ENCODE peak calls at places on chromosomes 4 and X, in six cellular contexts. U is GM12878, Y is H1, Z is HCT116, M is HepG2, K is K562. A is an unnamed sample.

GRCh38 chr4:138507527-138507926 is 265.4 kb upstream of the SLC7A11 start:
- DNase-seq in U (no peak), M (no peak), Y (no peak), Z (no peak), K (no peak), A (no peak)

GRCh38 chr4:113069212-113069892 is 19.9 kb downstream of the ANK2 start:
- DNase-seq in Y (no peak), Z (no peak), U (no peak), M (peak), K (no peak), A (no peak)

GRCh38 chrX:40471965-40472648 is 108.7 kb upstream of the ATP6AP2 start:
- DNase-seq in M (peak), Z (no peak), Y (peak), K (peak), U (peak), A (peak)

GRCh38 chrX:129961180-129962083 is 21.0 kb upstream of the BCORL1 start:
- DNase-seq in U (peak), K (peak), Y (peak), Z (peak), M (peak), A (peak)

GRCh38 chr4:88799900-88800299 is 102.3 kb upstream of the NAP1L5 start:
- DNase-seq in Y (no peak), U (no peak), M (no peak), K (no peak), Z (no peak), A (no peak)

GRCh38 chr4:48340276-48340904 is 939 bp upstream of the SLAIN2 start:
- DNase-seq in Y (no peak), M (no peak), K (peak), Z (no peak), U (no peak), A (no peak)

GRCh38 chrX:130184857-130185256 is 13.1 kb downstream of the RAB33A start:
- DNase-seq in Y (no peak), Z (no peak), U (no peak), K (no peak), M (no peak), A (no peak)

GRCh38 chr4:163344147-163345050 is 707 bp downstream of the NPY5R start:
- DNase-seq in K (no peak), M (no peak), Z (no peak), Y (no peak), U (no peak), A (peak)

GRCh38 chr4:51885371-51885770 is 42.4 kb downstream of the DCUN1D4 start:
- DNase-seq in M (peak), Z (peak), K (peak), Y (no peak), U (no peak), A (no peak)

GRCh38 chrX:140815868-140816267 is 106.3 kb downstream of the LINC00632 start:
- DNase-seq in Y (no peak), M (no peak), K (no peak), Z (no peak), U (no peak), A (no peak)

GRCh38 chr4:85302756-85303155 is 172.2 kb upstream of the ARHGAP24 start:
- DNase-seq in M (no peak), U (no peak), Y (no peak), K (no peak), Z (no peak), A (no peak)

GRCh38 chrX:43743100-43743822 is 87.2 kb downstream of the MAOA start:
- DNase-seq in Y (no peak), Z (no peak), U (no peak), M (no peak), K (no peak), A (no peak)

GRCh38 chr4:82043081-82043808 is 330.5 kb downstream of the HNRNPD start:
- DNase-seq in Z (no peak), U (no peak), K (peak), Y (peak), M (peak), A (peak)

GRCh38 chr4:158535130-158535614 is 13.5 kb downstream of the RXFP1 start:
- DNase-seq in Y (no peak), M (no peak), Z (peak), K (no peak), U (no peak), A (no peak)

GRCh38 chr4:1244081-1244977 is 4.6 kb downstream of the CTBP1 start:
- DNase-seq in K (peak), U (no peak), Y (peak), M (no peak), Z (no peak), A (no peak)

GRCh38 chr4:2791518-2792395 is 1.1 kb upstream of the SH3BP2 start:
- DNase-seq in M (no peak), Z (no peak), K (no peak), Y (no peak), U (no peak), A (no peak)

GRCh38 chrX:46165411-46165810 is 379.8 kb downstream of the ZNF674 start:
- DNase-seq in Y (no peak), U (no peak), M (no peak), K (no peak), Z (no peak), A (no peak)

GRCh38 chr4:105093975-105094374 is 52.7 kb upstream of the TET2 start:
- DNase-seq in Y (no peak), K (no peak), M (no peak), Z (no peak), U (no peak), A (no peak)

GRCh38 chrX:68936608-68937007 is 107.8 kb downstream of the EFNB1 start:
- DNase-seq in U (no peak), Z (no peak), M (no peak), K (no peak), Y (no peak), A (no peak)

GRCh38 chr4:141713771-141714445 is 77.5 kb downstream of the IL15 start:
- DNase-seq in Z (peak), Y (no peak), U (no peak), K (no peak), M (no peak), A (no peak)

GRCh38 chr4:141705747-141706377 is 69.5 kb downstream of the IL15 start:
- DNase-seq in Y (no peak), Z (no peak), U (no peak), K (no peak), M (no peak), A (no peak)

GRCh38 chr4:141706445-141706844 is 70.1 kb downstream of the IL15 start:
- DNase-seq in K (no peak), Y (no peak), M (no peak), U (no peak), Z (no peak), A (no peak)

GRCh38 chr4:141713185-141713584 is 76.8 kb downstream of the IL15 start:
- DNase-seq in Z (no peak), K (no peak), M (no peak), U (no peak), Y (no peak), A (no peak)

GRCh38 chr4:141711211-141711610 is 74.8 kb downstream of the IL15 start:
- DNase-seq in M (no peak), U (no peak), Y (no peak), K (no peak), Z (no peak), A (no peak)
- TF ChIP-seq ATF3 in M (no peak), U (no peak), Y (no peak), K (no peak), Z (no peak), A (no peak)

GRCh38 chrX:108699368-108699767 is 37.0 kb downstream of the IRS4 start:
- DNase-seq in U (peak), Z (peak), K (no peak), M (peak), Y (no peak), A (no peak)
- TF ChIP-seq ATF3 in U (no peak), Z (no peak), K (no peak), M (no peak), Y (no peak), A (no peak)

DNA sequence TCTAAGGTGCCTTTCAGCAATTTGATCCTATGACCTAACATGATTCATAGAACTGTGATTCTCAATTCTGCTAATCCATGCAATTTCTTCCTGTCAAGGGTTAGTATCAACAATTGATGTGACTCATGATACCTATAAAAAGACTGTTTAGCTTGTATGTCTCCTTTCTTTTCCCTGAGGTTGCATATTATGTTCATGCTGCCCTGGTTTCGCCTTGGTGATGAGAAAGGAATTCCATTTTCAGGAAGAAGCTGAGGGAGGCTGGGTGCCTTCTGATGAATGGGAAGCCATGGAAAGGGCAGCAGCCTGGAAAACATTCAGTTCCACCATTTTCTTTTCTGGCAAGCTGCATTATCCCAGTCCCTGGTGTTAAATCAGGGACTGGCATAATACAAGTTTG is 976.5 kb downstream of the RPA4 start:
- DNase-seq in Z (no peak), M (no peak), Y (no peak), U (no peak), K (no peak), A (no peak)
- TF ChIP-seq ATF3 in Z (no peak), M (no peak), Y (no peak), U (no peak), K (no peak), A (no peak)

DNA sequence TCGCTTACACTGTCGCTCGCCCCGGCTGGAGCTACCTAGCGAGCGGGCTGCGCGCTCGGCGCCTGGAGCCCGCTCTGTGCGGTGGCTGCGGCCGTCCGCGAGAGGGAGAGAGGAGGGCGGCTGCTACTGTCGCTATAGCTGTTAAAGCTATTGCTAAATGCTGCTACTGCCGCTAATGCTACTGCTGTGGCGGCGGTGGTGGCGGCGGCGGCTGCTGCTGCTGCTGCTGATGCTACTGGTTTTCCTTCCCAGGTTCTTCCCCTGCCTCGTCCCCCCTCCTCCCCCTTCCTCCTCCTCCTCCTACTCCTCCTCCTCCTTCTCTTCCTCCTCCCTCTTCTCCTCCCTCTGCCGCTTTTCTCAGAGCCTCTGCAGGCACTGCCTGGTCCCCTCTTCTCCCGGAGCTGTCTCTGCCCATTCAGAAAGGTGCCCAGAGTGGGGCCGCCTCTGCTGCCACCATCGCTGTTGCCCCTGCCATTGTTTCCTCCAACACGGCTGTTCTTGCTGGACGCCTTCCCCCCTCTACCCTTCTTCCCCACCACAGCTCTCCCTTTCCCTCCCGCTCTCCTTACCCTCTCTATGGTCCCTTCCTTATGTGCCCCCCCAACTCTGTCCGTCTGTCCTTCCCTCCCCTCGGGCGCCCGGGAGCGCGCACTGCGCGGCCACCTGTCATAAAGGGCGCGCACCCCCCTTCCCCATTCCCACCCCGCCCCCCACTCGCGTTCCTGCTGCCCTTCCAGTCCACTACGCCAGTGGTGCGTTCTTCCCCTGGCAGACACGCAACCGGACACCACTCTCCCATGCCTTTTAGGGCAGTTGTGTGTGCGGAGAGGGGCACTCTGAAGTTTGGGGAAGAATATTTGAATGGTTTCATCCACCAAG is at the start of gene NEXMIF:
- DNase-seq in K (no peak), Z (no peak), Y (peak), U (no peak), M (peak), A (peak)
- TF ChIP-seq ATF3 in K (no peak), Z (no peak), Y (no peak), U (no peak), M (no peak), A (no peak)

GRCh38 chr4:29551813-29552212 is 1168.4 kb upstream of the PCDH7 start:
- DNase-seq in K (no peak), Z (no peak), Y (no peak), U (no peak), M (no peak), A (no peak)

GRCh38 chr4:29553842-29554241 is 1166.3 kb upstream of the PCDH7 start:
- DNase-seq in Z (peak), U (no peak), M (no peak), K (no peak), Y (no peak), A (no peak)

GRCh38 chr4:29549308-29549707 is 1170.9 kb upstream of the PCDH7 start:
- DNase-seq in U (no peak), M (no peak), Y (no peak), K (no peak), Z (no peak), A (no peak)
- TF ChIP-seq ATF3 in U (no peak), M (no peak), Y (no peak), K (no peak), Z (no peak), A (no peak)

DNA sequence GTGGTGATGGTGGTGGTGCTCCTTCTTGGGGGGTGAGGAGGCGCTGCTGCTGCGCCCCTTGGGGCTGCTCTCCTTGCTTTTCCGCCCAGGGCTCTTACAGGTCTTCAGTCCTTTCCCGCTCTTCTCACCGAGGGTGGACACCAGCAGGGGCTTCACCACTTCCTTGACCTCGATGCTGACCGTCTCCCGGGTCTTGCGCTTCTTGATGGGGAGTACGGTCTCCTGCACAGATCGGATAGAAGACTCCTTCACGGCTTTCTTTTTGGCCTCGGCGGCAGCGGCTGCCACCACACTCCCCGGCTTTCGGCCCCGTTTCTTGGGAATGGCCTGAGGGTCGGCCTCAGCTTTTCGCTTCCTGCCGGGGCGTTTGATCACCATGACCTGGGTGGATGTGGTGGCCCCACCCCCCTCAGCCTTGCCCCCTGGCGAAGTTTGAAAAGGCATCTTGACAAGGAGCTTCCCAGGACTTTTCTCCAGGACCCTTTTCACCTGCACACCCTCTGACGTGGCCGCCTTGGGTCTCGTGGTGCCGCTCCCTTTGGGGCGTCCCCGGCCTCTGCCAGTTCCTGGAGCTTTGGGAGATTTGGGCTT is 11.1 kb upstream of the IRAK1 start:
- DNase-seq in Y (no peak), K (no peak), U (no peak), Z (no peak), M (no peak), A (no peak)
- TF ChIP-seq ATF3 in Y (no peak), K (no peak), U (no peak), Z (no peak), M (no peak), A (no peak)

DNA sequence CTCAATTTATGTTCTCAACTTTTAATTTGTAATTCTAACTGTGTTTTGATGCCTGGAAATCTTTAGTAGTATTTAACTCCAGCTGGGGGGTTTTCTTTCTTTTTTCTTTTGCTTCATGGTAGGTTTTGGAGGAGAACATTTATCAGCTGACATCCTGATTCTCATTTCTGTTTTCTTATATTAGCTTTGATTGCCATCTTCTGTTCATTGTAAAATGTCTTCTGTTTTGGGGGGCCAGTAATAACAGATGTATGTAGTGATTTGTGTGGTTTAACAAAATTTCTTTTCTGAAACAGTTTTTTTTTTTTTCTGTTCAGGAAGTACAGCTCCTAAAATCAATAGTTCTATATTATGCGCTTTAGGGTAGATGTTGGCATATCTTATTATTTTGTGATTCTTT is 182.2 kb downstream of the GABRB1 start:
- DNase-seq in Z (no peak), U (no peak), Y (no peak), M (no peak), K (no peak), A (no peak)
- TF ChIP-seq ATF3 in Z (no peak), U (no peak), Y (no peak), M (no peak), K (no peak), A (no peak)

DNA sequence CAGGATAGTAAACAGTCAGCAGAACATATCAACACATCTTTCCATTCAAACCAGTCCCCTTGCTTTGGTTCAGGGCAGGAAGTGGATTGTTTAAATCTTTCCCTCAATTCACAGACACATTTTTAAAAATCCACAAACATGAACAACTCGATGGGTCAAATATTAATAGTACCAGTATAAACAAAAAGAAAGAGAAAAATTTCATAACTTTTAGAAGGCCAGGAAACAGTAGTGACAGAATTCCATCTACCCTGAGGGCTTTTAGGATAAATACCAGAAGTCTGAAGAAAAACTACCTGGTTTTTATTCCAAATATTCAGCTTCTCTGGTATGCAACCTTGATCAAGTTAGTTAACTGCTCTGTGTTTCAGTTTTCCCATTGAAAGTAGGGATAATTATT is 1072.9 kb upstream of the PABPC4L start:
- DNase-seq in Z (no peak), M (no peak), Y (no peak), K (no peak), U (no peak), A (no peak)
- TF ChIP-seq ATF3 in Z (no peak), M (no peak), Y (no peak), K (no peak), U (no peak), A (no peak)